ENCODE peak calls at places on chromosomes 16 and 17, in four cellular contexts. G is AG04450, C is uterus, R is ovary. I is an unnamed sample.

GRCh38 chr16:73068546-73069401 is 20.8 kb upstream of the ZFHX3 start:
- DNase-seq in G (peak; percentile 94), C (peak; percentile 64), R (no peak), I (peak; percentile 97)

GRCh38 chr16:49019826-49020401 is 261.7 kb downstream of the CBLN1 start:
- DNase-seq in G (no peak), C (no peak), R (no peak), I (no peak)

GRCh38 chr16:86910821-86911220 is 332.5 kb downstream of the FOXL1 start:
- DNase-seq in G (no peak), C (no peak), R (no peak), I (no peak)

GRCh38 chr17:45009676-45010467 is 41.6 kb downstream of the DCAKD start:
- DNase-seq in G (no peak), C (no peak), R (no peak), I (no peak)

GRCh38 chr17:28811594-28812135 is 30.9 kb downstream of the FAM222B start:
- DNase-seq in G (no peak), C (no peak), R (no peak), I (no peak)

GRCh38 chr17:77644981-77645380 is 313.5 kb upstream of the TNRC6C start:
- DNase-seq in G (no peak), C (no peak), R (no peak), I (no peak)

GRCh38 chr16:30924086-30924714 is 828 bp downstream of the FBXL19 start:
- DNase-seq in G (no peak), C (peak; percentile 49), R (peak; percentile 73), I (peak; percentile 72)

GRCh38 chr16:48632137-48632774 is 22.3 kb upstream of the N4BP1 start:
- DNase-seq in G (no peak), C (no peak), R (no peak), I (no peak)

GRCh38 chr16:57534881-57535658 is 1.3 kb downstream of the CCDC102A start:
- DNase-seq in G (no peak), C (peak; percentile 64), R (peak; percentile 68), I (no peak)

GRCh38 chr17:35890774-35891155 is 10.6 kb upstream of the CCL5 start:
- DNase-seq in G (no peak), C (no peak), R (no peak), I (peak; percentile 70)

GRCh38 chr16:75703341-75703740 is 2.1 kb upstream of the DUXB start:
- DNase-seq in G (no peak), C (no peak), R (no peak), I (no peak)

GRCh38 chr17:20010099-20010863 is 1.1 kb downstream of the SPECC1 start:
- DNase-seq in G (peak; percentile 16), C (peak; percentile 62), R (peak; percentile 65), I (peak; percentile 70)

GRCh38 chr17:65553009-65553645 is 8.3 kb downstream of the AXIN2 start:
- DNase-seq in G (peak; percentile 38), C (no peak), R (no peak), I (no peak)

GRCh38 chr17:58317421-58318064 is 11.1 kb downstream of the TSPOAP1 start:
- DNase-seq in G (peak; percentile 43), C (peak; percentile 22), R (peak; percentile 26), I (no peak)

GRCh38 chr17:6323626-6324356 is 111.1 kb downstream of the AIPL1 start:
- DNase-seq in G (no peak), C (peak; percentile 15), R (no peak), I (no peak)

GRCh38 chr17:79301469-79301868 is 226.8 kb downstream of the ENGASE start:
- DNase-seq in G (no peak), C (no peak), R (no peak), I (no peak)

GRCh38 chr16:56880685-56881084 is 15.7 kb downstream of the SLC12A3 start:
- DNase-seq in G (no peak), C (no peak), R (no peak), I (no peak)

GRCh38 chr16:86436466-86437185 is 73.7 kb upstream of the FOXF1 start:
- DNase-seq in G (no peak), C (no peak), R (no peak), I (no peak)

GRCh38 chr16:57371494-57372371 is 557 bp upstream of the CX3CL1 start:
- DNase-seq in G (no peak), C (no peak), R (no peak), I (no peak)

GRCh38 chr17:80424878-80425765 is 10.2 kb downstream of the ENDOV start:
- DNase-seq in G (no peak), C (no peak), R (peak; percentile 25), I (no peak)

GRCh38 chr17:40326832-40327199 is 17.8 kb downstream of the RARA start:
- DNase-seq in G (no peak), C (peak; percentile 31), R (peak; percentile 75), I (no peak)

GRCh38 chr16:67164599-67165061 is at the start of gene HSF4:
- DNase-seq in G (no peak), C (no peak), R (peak; percentile 84), I (no peak)
- H3K4me3 ChIP-seq in G (peak within 1 kb of the TSS; percentile 43), C (peak within 1 kb of the TSS; percentile 32), R (peak within 1 kb of the TSS; percentile 33), I (peak within 1 kb of the TSS; percentile 50)

GRCh38 chr16:79592150-79592549 is 8.4 kb downstream of the MAF start:
- DNase-seq in G (no peak), C (no peak), R (no peak), I (no peak)

GRCh38 chr16:79595261-79595660 is 5.3 kb downstream of the MAF start:
- DNase-seq in G (no peak), C (no peak), R (no peak), I (no peak)

GRCh38 chr16:79595916-79596450 is 4.6 kb downstream of the MAF start:
- DNase-seq in G (no peak), C (no peak), R (no peak), I (no peak)

GRCh38 chr16:79593754-79594153 is 6.8 kb downstream of the MAF start:
- DNase-seq in G (no peak), C (no peak), R (no peak), I (no peak)

GRCh38 chr16:79593074-79593531 is 7.4 kb downstream of the MAF start:
- DNase-seq in G (no peak), C (no peak), R (no peak), I (no peak)
- H3K27ac ChIP-seq in G (no peak overlapping the region), C (peak overlapping the region; percentile 96), R (no peak overlapping the region), I (peak overlapping the region; percentile 20)

GRCh38 chr16:23355106-23355670 is 53.1 kb downstream of the SCNN1B start:
- DNase-seq in G (no peak), C (no peak), R (no peak), I (no peak)
- H3K4me3 ChIP-seq in G (no peak overlapping the region), C (no peak overlapping the region), R (no peak overlapping the region), I (no peak overlapping the region)

GRCh38 chr16:88195021-88195581 is 187.7 kb upstream of the ZNF469 start:
- DNase-seq in G (no peak), C (no peak), R (no peak), I (no peak)
- H3K27ac ChIP-seq in G (no peak overlapping the region), C (no peak overlapping the region), R (no peak overlapping the region), I (no peak overlapping the region)

GRCh38 chr17:73901249-73901648 is 257.0 kb upstream of the SDK2 start:
- DNase-seq in G (no peak), C (no peak), R (no peak), I (no peak)

GRCh38 chr17:73899839-73900238 is 255.6 kb upstream of the SDK2 start:
- DNase-seq in G (no peak), C (no peak), R (no peak), I (no peak)

GRCh38 chr17:73900516-73900915 is 256.3 kb upstream of the SDK2 start:
- DNase-seq in G (no peak), C (no peak), R (no peak), I (no peak)

GRCh38 chr17:73901661-73902415 is 257.6 kb upstream of the SDK2 start:
- DNase-seq in G (no peak), C (no peak), R (no peak), I (no peak)

GRCh38 chr17:73902416-73903181 is 258.4 kb upstream of the SDK2 start:
- DNase-seq in G (no peak), C (no peak), R (no peak), I (no peak)
- H3K4me3 ChIP-seq in G (no peak overlapping the region), C (no peak overlapping the region), R (no peak overlapping the region), I (peak overlapping the region; percentile 43)

GRCh38 chr17:50278526-50279180 is 4.4 kb downstream of the TMEM92 start:
- DNase-seq in G (no peak), C (no peak), R (peak; percentile 29), I (no peak)
- H3K27ac ChIP-seq in G (no peak overlapping the region), C (no peak overlapping the region), R (no peak overlapping the region), I (no peak overlapping the region)

DNA sequence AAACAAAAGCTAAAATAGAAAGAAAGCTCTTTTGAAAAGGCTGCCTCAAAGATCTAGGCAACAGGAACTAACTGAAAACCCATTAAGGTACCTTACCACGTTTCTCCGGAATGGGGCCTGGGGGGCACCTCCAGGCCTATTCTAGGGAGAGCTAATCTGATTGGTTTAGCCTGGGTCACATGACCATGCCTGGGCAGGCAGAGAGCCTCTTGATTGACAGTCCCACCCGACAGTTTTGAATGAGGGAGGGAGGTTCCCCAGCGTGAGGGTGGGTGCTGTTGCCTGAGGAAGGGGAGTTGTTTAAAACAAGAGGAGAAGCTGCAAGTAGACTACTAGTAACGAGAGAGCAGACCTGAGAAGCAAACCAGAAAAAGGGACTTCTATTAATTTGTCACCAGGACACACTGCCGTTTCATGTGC is 143.4 kb upstream of the HS3ST2 start:
- DNase-seq in G (no peak), C (no peak), R (no peak), I (peak; percentile 60)
- H3K4me3 ChIP-seq in G (no peak overlapping the region), C (no peak overlapping the region), R (no peak overlapping the region), I (no peak overlapping the region)

GRCh38 chr16:10252155-10252554 is 69.9 kb upstream of the GRIN2A start:
- DNase-seq in G (no peak), C (no peak), R (no peak), I (no peak)
- H3K27ac ChIP-seq in G (no peak overlapping the region), C (no peak overlapping the region), R (no peak overlapping the region), I (no peak overlapping the region)

GRCh38 chr17:8160741-8161221 is 2.0 kb downstream of the VAMP2 start:
- DNase-seq in G (no peak), C (no peak), R (no peak), I (no peak)
- H3K4me3 ChIP-seq in G (peak overlapping the region; percentile 7), C (no peak overlapping the region), R (no peak overlapping the region), I (peak overlapping the region; percentile 100)

I was measured in ascending aorta.